ENCODE peak calls at places on chromosomes 4 and X, in seven cellular contexts. W is upper lobe of left lung, Z is HCT116, O is Panc1, F is SK-N-SH, N is transverse colon, P is suprapubic skin. M is an unnamed sample.

GRCh38 chr4:118994030-118994429 is 105.4 kb downstream of the SYNPO2 start:
- DNase-seq in F (no peak), O (no peak), W (no peak), Z (no peak), N (peak), P (no peak), M (no peak)

GRCh38 chr4:170529760-170530440 is 440.1 kb upstream of the AADAT start:
- DNase-seq in O (no peak), W (no peak), Z (no peak), F (no peak), N (no peak), P (no peak), M (no peak)

GRCh38 chr4:182085051-182085480 is 158.1 kb upstream of the TENM3 start:
- DNase-seq in P (no peak), F (no peak), O (no peak), N (no peak), Z (no peak), W (no peak), M (no peak)

GRCh38 chr4:68871772-68872441 is 56.1 kb downstream of the UGT2B10 start:
- DNase-seq in O (no peak), W (no peak), P (no peak), Z (no peak), F (no peak), N (no peak), M (no peak)

GRCh38 chrX:68146054-68146453 is 287.2 kb downstream of the OPHN1 start:
- DNase-seq in O (no peak), N (no peak), Z (peak), P (no peak), F (peak), W (no peak), M (no peak)

GRCh38 chr4:3766207-3766790 is at the start of gene ADRA2C:
- DNase-seq in F (peak), P (no peak), Z (no peak), N (no peak), W (no peak), O (no peak), M (no peak)

GRCh38 chrX:32530802-32531403 is 680.4 kb downstream of the DMD start:
- DNase-seq in N (peak), O (no peak), W (no peak), Z (no peak), F (no peak), P (no peak), M (no peak)

GRCh38 chr4:140691369-140691768 is 64.8 kb downstream of the TBC1D9 start:
- DNase-seq in O (no peak), N (no peak), W (no peak), P (no peak), F (no peak), Z (no peak), M (no peak)

GRCh38 chrX:150567645-150568319 is 639 bp upstream of the MTM1 start:
- DNase-seq in F (no peak), N (no peak), W (no peak), P (no peak), O (no peak), Z (no peak), M (peak)

GRCh38 chr4:74318270-74318669 is 10.0 kb downstream of the EPGN start:
- DNase-seq in Z (no peak), P (no peak), W (no peak), F (no peak), N (no peak), O (no peak), M (no peak)

GRCh38 chrX:129876734-129877395 is 29.1 kb upstream of the UTP14A start:
- DNase-seq in O (no peak), N (no peak), W (no peak), Z (peak), P (no peak), F (no peak), M (no peak)

GRCh38 chr4:183657564-183657963 is 1.4 kb downstream of the RWDD4 start:
- DNase-seq in O (no peak), Z (no peak), N (no peak), F (no peak), W (no peak), P (no peak), M (no peak)

GRCh38 chr4:81359207-81359606 is 112.5 kb downstream of the RASGEF1B start:
- DNase-seq in Z (no peak), P (no peak), N (no peak), F (no peak), W (no peak), O (no peak), M (no peak)

GRCh38 chr4:134787315-134787714 is 585.7 kb upstream of the PABPC4L start:
- DNase-seq in F (no peak), Z (no peak), W (no peak), N (no peak), O (no peak), P (no peak), M (no peak)

GRCh38 chr4:163392328-163392727 is 48.6 kb downstream of the NPY5R start:
- DNase-seq in N (no peak), W (no peak), F (no peak), P (no peak), Z (no peak), O (no peak), M (no peak)

GRCh38 chr4:142248946-142249345 is 597.2 kb downstream of the INPP4B start:
- DNase-seq in W (no peak), O (no peak), Z (no peak), N (no peak), F (no peak), P (no peak), M (no peak)

GRCh38 chr4:76434901-76435688 is at the start of gene SHROOM3:
- DNase-seq in Z (no peak), N (no peak), O (no peak), P (no peak), F (no peak), W (no peak), M (no peak)

GRCh38 chrX:31268359-31268758 is 196.5 kb upstream of the FTHL17 start:
- DNase-seq in W (no peak), O (no peak), Z (no peak), N (no peak), P (no peak), F (no peak), M (no peak)

GRCh38 chrX:45956222-45956867 is 588.9 kb downstream of the ZNF674 start:
- DNase-seq in O (no peak), P (no peak), F (no peak), N (no peak), W (no peak), Z (no peak), M (no peak)

GRCh38 chrX:151825927-151826471 is 86.7 kb upstream of the MAGEA4 start:
- DNase-seq in W (no peak), Z (no peak), O (no peak), P (no peak), F (no peak), N (no peak), M (no peak)

GRCh38 chrX:39813631-39814246 is 284.0 kb downstream of the BCOR start:
- DNase-seq in F (peak), O (no peak), N (peak), Z (no peak), W (peak), P (peak), M (peak)

DNA sequence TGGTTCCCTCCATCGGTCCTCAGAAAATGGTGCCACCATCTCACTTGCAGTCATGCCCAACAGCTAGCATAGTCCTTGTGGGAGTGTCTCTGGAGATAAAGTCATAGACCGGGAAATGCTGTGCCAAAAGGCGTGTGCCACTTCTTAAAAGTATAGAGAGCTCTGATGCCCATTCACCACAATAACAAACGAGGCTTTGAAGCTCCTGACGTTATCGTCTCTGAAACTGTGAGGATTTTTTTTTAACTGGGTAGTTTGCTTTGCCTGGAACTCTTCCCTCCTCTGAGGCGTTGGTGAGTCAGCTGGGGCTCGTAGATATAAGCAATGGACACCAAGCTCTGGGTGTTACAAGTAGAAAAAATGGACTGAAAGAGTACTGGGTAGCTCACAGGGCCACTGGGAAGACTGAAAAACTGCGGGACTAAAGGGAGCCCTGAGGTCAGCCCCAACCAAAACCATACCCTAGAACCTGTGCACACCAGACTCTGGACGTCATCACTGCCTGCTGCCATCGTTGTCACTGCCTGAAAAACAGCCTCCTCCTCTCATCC is 89.4 kb upstream of the TRIM2 start:
- DNase-seq in W (no peak), O (peak), N (no peak), P (no peak), Z (peak), F (no peak), M (no peak)
- H3K27ac ChIP-seq in W (peak), O (peak), N (peak), P (peak), Z (peak), F (peak), M (peak)

GRCh38 chr4:38489924-38490639 is 173.9 kb upstream of the KLF3 start:
- DNase-seq in F (no peak), W (no peak), N (peak), P (no peak), O (no peak), Z (no peak), M (no peak)
- TF ChIP-seq POLR2AphosphoS5 in F (no peak), W (peak), N (no peak), P (no peak), O (no peak), Z (no peak), M (no peak)

GRCh38 chr4:122827258-122827887 is 742 bp downstream of the FGF2 start:
- DNase-seq in F (peak), P (peak), O (no peak), N (peak), Z (no peak), W (peak), M (peak)
- H3K27ac ChIP-seq in F (peak), P (peak), O (peak), N (peak), Z (peak), W (peak), M (peak)

DNA sequence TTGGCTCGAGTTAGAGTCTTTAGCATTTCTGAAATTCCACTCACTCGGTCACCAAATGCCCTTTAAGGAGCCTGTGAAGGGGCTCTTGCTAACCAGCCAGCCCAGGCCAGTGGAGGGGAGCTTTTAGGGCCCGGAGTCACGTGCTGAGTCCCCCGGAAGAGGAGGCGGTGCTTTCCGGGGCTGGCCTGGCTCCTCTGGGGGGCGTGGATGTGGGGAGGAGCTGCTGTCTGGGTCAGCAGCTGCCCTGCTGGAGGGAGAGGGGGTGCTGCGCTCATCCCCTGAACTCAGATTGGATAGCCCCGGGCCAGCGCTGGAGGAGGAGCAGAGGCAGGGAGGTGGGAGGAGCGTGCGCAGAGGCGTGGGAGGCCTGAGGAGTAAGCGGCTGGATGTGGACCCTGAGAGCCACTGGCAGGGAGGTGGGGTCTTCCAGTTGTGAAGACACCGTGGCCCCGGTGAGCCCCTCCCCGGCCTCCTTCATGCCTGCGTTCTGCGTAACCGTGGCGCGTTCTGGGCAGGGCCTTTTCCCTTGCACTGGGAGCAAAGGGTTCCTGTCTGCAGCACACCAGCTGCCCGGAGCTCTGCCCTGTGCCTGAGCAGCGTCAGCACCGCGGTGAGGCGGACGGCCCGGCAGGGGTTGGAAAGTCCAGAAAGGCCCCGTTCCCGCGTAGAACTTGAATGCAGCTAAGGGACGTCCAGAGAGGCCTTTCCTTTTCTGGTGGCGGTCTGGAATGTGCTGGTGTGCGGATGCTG is 19.7 kb downstream of the MAEA start:
- DNase-seq in O (no peak), Z (no peak), W (peak), F (peak), N (peak), P (peak), M (peak)
- TF ChIP-seq POLR2AphosphoS5 in O (no peak), Z (no peak), W (peak), F (peak), N (no peak), P (no peak), M (peak)

DNA sequence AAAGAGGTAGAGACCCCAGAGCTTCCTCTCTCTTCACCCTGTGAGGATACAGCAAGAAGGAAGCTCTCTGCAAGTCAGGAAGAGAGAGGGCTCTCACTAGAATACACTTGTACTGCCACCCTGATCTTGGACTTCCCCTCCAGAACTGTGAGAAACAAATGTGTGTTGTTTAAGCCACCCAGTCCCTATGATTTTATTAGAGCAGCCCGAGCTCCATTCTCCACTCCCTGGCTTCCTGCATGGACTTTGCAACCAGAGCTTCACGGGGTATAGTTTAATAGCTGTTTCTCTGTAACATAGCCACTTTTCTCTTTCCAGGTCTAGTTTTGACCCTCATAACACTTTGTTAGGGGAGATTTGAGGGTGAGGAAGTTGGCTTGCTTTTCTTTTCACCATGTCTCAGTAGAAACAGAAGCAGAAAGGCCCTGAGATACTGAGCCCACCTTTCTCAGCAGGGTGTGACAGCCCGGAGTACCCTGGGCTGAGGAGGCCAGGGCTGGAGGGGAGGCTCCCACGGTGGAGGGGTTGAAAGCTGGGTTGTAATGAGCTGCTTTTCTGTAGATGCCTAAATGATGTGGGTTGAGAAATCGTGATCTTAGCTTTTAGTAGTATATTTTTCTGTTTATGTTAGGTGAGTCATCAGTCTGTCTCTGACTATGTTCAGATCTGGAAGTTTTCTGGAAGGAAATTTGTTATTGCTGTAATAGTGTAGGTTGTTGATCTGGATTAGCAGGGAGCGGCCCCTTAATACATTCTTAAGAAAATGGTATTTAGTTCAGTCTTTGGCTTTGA is 118.6 kb downstream of the PTTG2 start:
- DNase-seq in Z (no peak), W (no peak), O (no peak), N (peak), F (no peak), P (no peak), M (no peak)
- H3K27ac ChIP-seq in Z (peak), W (peak), O (no peak), N (peak), F (peak), P (peak), M (peak)

GRCh38 chr4:20252656-20253271 is 1.1 kb downstream of the SLIT2 start:
- DNase-seq in Z (no peak), F (peak), P (peak), W (peak), N (peak), O (no peak), M (peak)

GRCh38 chr4:20251061-20251795 is 477 bp upstream of the SLIT2 start:
- DNase-seq in N (no peak), W (no peak), O (no peak), Z (no peak), F (no peak), P (no peak), M (no peak)

GRCh38 chr4:20248155-20248558 is 3.5 kb upstream of the SLIT2 start:
- DNase-seq in F (peak), N (no peak), W (no peak), Z (peak), O (no peak), P (no peak), M (no peak)

GRCh38 chr4:20251796-20252655 is at the start of gene SLIT2:
- DNase-seq in F (peak), N (peak), Z (peak), O (no peak), P (peak), W (peak), M (peak)

DNA sequence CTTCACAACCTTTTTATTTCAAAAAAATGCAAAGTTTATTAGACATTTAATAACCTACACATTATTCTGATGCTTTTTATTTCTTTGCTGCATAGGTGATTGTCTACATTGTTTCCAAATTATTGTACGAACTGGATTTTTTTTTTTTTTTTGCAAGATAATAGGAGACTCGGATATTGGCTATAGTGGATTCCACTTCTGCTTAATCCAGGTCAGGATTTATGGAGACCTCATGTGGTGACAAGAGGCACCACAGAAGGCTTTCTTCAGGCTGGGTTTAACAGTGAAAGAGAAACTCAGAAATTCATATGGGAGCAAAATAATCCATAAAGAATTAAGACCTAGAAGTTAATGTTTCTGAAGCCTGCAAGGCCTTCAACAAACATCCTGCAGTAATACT is 2.4 kb upstream of the SLIT2 start:
- DNase-seq in W (no peak), Z (peak), P (no peak), N (no peak), O (no peak), F (peak), M (no peak)
- TF ChIP-seq POLR2AphosphoS5 in W (no peak), Z (no peak), P (no peak), N (no peak), O (no peak), F (no peak), M (no peak)

DNA sequence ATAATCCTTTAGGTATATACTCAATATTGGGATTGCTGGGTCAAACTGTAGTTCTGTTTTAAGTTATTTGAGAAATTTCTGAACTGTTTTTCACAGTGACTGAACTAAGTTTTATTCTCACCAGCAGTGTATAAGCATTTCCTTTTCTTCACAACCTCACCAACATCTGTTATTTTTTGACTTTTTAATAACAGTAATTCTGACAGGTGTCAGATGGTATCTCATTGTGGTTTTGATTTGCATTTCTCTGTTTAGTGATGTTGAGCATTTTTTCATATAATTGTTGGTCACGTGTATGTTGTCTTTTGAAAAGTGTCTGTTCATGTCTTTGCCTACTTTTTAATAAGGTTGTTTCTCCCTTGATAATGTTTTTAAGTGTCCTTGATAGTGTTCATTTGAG is 112.6 kb downstream of the LINC00632 start:
- DNase-seq in F (no peak), P (no peak), Z (no peak), O (no peak), N (no peak), W (no peak), M (no peak)
- H3K27ac ChIP-seq in F (no peak), P (no peak), Z (no peak), O (no peak), N (no peak), W (no peak), M (no peak)

GRCh38 chr4:8857682-8858187 is 13.9 kb downstream of the HMX1 start:
- DNase-seq in P (no peak), F (no peak), O (no peak), N (no peak), W (no peak), Z (no peak), M (no peak)

GRCh38 chr4:8858925-8859210 is 12.8 kb downstream of the HMX1 start:
- DNase-seq in O (no peak), N (no peak), W (no peak), Z (no peak), F (no peak), P (no peak), M (no peak)

GRCh38 chr4:8855781-8856245 is 15.8 kb downstream of the HMX1 start:
- DNase-seq in O (no peak), N (no peak), W (no peak), Z (no peak), P (no peak), F (no peak), M (no peak)

GRCh38 chr4:8858188-8858924 is 13.3 kb downstream of the HMX1 start:
- DNase-seq in O (no peak), N (no peak), F (no peak), P (no peak), W (no peak), Z (no peak), M (no peak)

GRCh38 chr4:8856835-8857590 is 14.6 kb downstream of the HMX1 start:
- DNase-seq in N (no peak), W (no peak), F (no peak), P (no peak), Z (no peak), O (no peak), M (no peak)
- TF ChIP-seq POLR2AphosphoS5 in N (no peak), W (no peak), F (no peak), P (no peak), Z (no peak), O (no peak), M (no peak)

GRCh38 chr4:187218705-187219245 is 495.1 kb upstream of the FAT1 start:
- DNase-seq in Z (no peak), W (no peak), N (no peak), P (no peak), F (no peak), O (no peak), M (no peak)
- H3K27ac ChIP-seq in Z (no peak), W (no peak), N (no peak), P (no peak), F (no peak), O (no peak), M (no peak)